ENCODE peak calls at places on chromosomes 6 and 20, in six cellular contexts. One of them, this sample, is unnamed.

GRCh38 chr6:163554663-163555062 is 140.1 kb downstream of the QKI start:
- DNase-seq in transverse colon: peak; percentile 51
- DNase-seq in adipocyte: peak; percentile 37
- DNase-seq in tibial nerve: peak; percentile 23
- DNase-seq in skeletal muscle cell: no peak
- DNase-seq in fibroblast of the aortic adventitia: peak; percentile 53
- DNase-seq in this sample: peak; percentile 64

GRCh38 chr6:156557269-156557885 is 219.8 kb upstream of the ARID1B start:
- DNase-seq in transverse colon: no peak
- DNase-seq in adipocyte: no peak
- DNase-seq in tibial nerve: no peak
- DNase-seq in skeletal muscle cell: no peak
- DNase-seq in fibroblast of the aortic adventitia: peak; percentile 21
- DNase-seq in this sample: peak; percentile 23

GRCh38 chr20:13220194-13220856 is 749 bp upstream of the ISM1 start:
- DNase-seq in transverse colon: peak; percentile 34
- DNase-seq in adipocyte: peak; percentile 48
- DNase-seq in tibial nerve: peak; percentile 58
- DNase-seq in skeletal muscle cell: no peak
- DNase-seq in fibroblast of the aortic adventitia: peak; percentile 6
- DNase-seq in this sample: peak; percentile 20

GRCh38 chr6:16630035-16630643 is 131.1 kb downstream of the ATXN1 start:
- DNase-seq in transverse colon: no peak
- DNase-seq in adipocyte: no peak
- DNase-seq in tibial nerve: no peak
- DNase-seq in skeletal muscle cell: no peak
- DNase-seq in fibroblast of the aortic adventitia: no peak
- DNase-seq in this sample: no peak

GRCh38 chr20:20498081-20498861 is 130.4 kb downstream of the INSM1 start:
- DNase-seq in transverse colon: no peak
- DNase-seq in adipocyte: no peak
- DNase-seq in tibial nerve: no peak
- DNase-seq in skeletal muscle cell: no peak
- DNase-seq in fibroblast of the aortic adventitia: peak; percentile 15
- DNase-seq in this sample: no peak

GRCh38 chr20:16781496-16781895 is 33.3 kb downstream of the OTOR start:
- DNase-seq in transverse colon: no peak
- DNase-seq in adipocyte: no peak
- DNase-seq in tibial nerve: no peak
- DNase-seq in skeletal muscle cell: no peak
- DNase-seq in fibroblast of the aortic adventitia: no peak
- DNase-seq in this sample: no peak

GRCh38 chr6:158686791-158687381 is 37.0 kb downstream of the SYTL3 start:
- DNase-seq in transverse colon: peak; percentile 13
- DNase-seq in adipocyte: no peak
- DNase-seq in tibial nerve: no peak
- DNase-seq in skeletal muscle cell: no peak
- DNase-seq in fibroblast of the aortic adventitia: no peak
- DNase-seq in this sample: no peak

GRCh38 chr6:53065266-53066058 is at the start of gene FBXO9:
- DNase-seq in transverse colon: peak; percentile 70
- DNase-seq in adipocyte: peak; percentile 83
- DNase-seq in tibial nerve: no peak
- DNase-seq in skeletal muscle cell: no peak
- DNase-seq in fibroblast of the aortic adventitia: no peak
- DNase-seq in this sample: peak; percentile 50

GRCh38 chr6:139161817-139162284 is 27.0 kb downstream of the HECA start:
- DNase-seq in transverse colon: no peak
- DNase-seq in adipocyte: no peak
- DNase-seq in tibial nerve: no peak
- DNase-seq in skeletal muscle cell: no peak
- DNase-seq in fibroblast of the aortic adventitia: no peak
- DNase-seq in this sample: no peak

GRCh38 chr20:62805711-62806382 is 1.2 kb downstream of the OGFR start:
- DNase-seq in transverse colon: no peak
- DNase-seq in adipocyte: peak; percentile 24
- DNase-seq in tibial nerve: no peak
- DNase-seq in skeletal muscle cell: no peak
- DNase-seq in fibroblast of the aortic adventitia: no peak
- DNase-seq in this sample: no peak

GRCh38 chr6:35640017-35640664 is 48.6 kb downstream of the FKBP5 start:
- DNase-seq in transverse colon: no peak
- DNase-seq in adipocyte: peak; percentile 42
- DNase-seq in tibial nerve: no peak
- DNase-seq in skeletal muscle cell: no peak
- DNase-seq in fibroblast of the aortic adventitia: no peak
- DNase-seq in this sample: no peak

GRCh38 chr20:32485126-32485769 is 99.9 kb downstream of the NOL4L start:
- DNase-seq in transverse colon: peak; percentile 87
- DNase-seq in adipocyte: peak; percentile 94
- DNase-seq in tibial nerve: peak; percentile 69
- DNase-seq in skeletal muscle cell: no peak
- DNase-seq in fibroblast of the aortic adventitia: peak; percentile 87
- DNase-seq in this sample: peak; percentile 91
- H3K4me3 ChIP-seq in transverse colon: peak overlapping the region; percentile 93
- H3K4me3 ChIP-seq in adipocyte: peak overlapping the region; percentile 81
- H3K4me3 ChIP-seq in tibial nerve: peak overlapping the region; percentile 65
- H3K4me3 ChIP-seq in skeletal muscle cell: peak overlapping the region; percentile 68
- H3K4me3 ChIP-seq in fibroblast of the aortic adventitia: peak overlapping the region; percentile 72
- H3K4me3 ChIP-seq in this sample: peak overlapping the region; percentile 76

DNA sequence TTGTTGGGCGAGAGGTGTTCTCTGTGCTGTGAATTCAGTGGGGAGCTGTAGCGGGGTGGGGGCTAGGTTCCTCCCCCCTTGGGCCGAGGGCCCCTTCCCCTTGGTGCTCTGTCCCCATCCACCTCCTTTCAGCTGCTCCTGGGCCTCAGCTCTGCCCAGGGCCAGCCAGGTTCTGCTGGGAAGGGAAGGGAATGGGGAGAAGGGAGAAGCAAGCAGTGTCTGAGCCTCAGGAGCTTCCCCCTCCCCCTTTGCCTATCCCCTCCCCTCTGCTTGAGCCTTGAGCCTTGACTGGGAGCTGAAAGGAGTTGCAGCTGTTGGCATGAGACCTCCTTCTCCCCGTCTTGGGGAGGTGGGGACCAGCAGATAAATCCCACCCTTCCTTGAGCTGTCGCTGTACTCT is 576 bp upstream of the RRP36 start:
- DNase-seq in transverse colon: no peak
- DNase-seq in adipocyte: no peak
- DNase-seq in tibial nerve: no peak
- DNase-seq in skeletal muscle cell: no peak
- DNase-seq in fibroblast of the aortic adventitia: no peak
- DNase-seq in this sample: peak; percentile 34
- H3K4me3 ChIP-seq in transverse colon: peak overlapping the region; percentile 97
- H3K4me3 ChIP-seq in adipocyte: peak overlapping the region; percentile 100
- H3K4me3 ChIP-seq in tibial nerve: peak overlapping the region; percentile 93
- H3K4me3 ChIP-seq in skeletal muscle cell: peak overlapping the region; percentile 98
- H3K4me3 ChIP-seq in fibroblast of the aortic adventitia: peak overlapping the region; percentile 98
- H3K4me3 ChIP-seq in this sample: peak overlapping the region; percentile 67

DNA sequence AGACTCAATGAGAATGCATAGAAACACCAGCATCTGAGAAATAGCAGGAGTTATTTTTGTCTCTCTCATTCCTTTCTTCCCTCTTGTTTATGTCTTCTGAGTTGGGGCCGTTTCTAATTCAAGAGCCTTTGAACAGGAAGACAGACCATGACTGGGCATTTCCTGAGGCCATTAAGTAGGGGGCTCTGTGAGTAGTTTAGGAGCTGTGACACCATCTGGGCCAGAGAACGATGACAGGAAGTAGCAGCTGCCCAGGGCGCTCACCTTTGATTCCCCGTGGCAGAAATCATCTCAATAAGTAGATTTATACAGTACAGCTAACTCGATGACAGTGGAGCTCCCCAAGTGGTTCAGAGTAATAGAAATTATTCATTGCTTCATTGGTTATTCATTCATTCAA is 298.4 kb upstream of the PLN start:
- DNase-seq in transverse colon: no peak
- DNase-seq in adipocyte: no peak
- DNase-seq in tibial nerve: no peak
- DNase-seq in skeletal muscle cell: no peak
- DNase-seq in fibroblast of the aortic adventitia: no peak
- DNase-seq in this sample: no peak
- H3K4me3 ChIP-seq in transverse colon: no peak overlapping the region
- H3K4me3 ChIP-seq in adipocyte: no peak overlapping the region
- H3K4me3 ChIP-seq in tibial nerve: no peak overlapping the region
- H3K4me3 ChIP-seq in skeletal muscle cell: no peak overlapping the region
- H3K4me3 ChIP-seq in fibroblast of the aortic adventitia: no peak overlapping the region
- H3K4me3 ChIP-seq in this sample: no peak overlapping the region

DNA sequence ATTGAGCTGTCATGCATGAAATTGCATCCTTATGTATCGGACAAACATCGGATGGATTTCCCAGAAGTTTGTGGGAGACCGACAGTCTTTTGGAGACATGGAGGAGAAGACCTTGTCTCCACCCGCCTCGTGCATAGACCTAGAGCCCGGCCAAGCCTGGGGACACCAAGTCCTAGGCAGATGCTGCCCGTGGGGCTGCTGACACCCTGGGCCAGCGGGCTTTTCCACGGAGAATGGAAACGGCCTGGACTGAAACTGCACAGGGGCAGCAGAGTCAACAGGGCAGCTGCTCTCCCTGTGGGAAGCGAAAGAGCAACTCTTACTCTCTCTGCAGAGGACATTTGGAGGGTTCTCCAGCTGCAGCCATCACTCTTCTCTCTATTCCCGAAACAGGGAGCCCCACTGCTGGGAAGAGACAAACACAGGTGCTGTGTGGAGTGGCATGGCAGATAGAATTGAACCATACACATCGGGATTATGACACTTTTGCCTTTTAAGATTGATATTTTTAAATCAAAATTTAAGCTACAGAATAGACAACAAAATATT is 401.2 kb downstream of the THBS2 start:
- DNase-seq in transverse colon: no peak
- DNase-seq in adipocyte: peak; percentile 51
- DNase-seq in tibial nerve: no peak
- DNase-seq in skeletal muscle cell: no peak
- DNase-seq in fibroblast of the aortic adventitia: no peak
- DNase-seq in this sample: no peak
- H3K4me3 ChIP-seq in transverse colon: no peak overlapping the region
- H3K4me3 ChIP-seq in adipocyte: peak overlapping the region; percentile 82
- H3K4me3 ChIP-seq in tibial nerve: no peak overlapping the region
- H3K4me3 ChIP-seq in skeletal muscle cell: peak overlapping the region; percentile 43
- H3K4me3 ChIP-seq in fibroblast of the aortic adventitia: no peak overlapping the region
- H3K4me3 ChIP-seq in this sample: peak overlapping the region; percentile 31

GRCh38 chr6:129765008-129765407 is 55.0 kb upstream of the ARHGAP18 start:
- DNase-seq in transverse colon: no peak
- DNase-seq in adipocyte: no peak
- DNase-seq in tibial nerve: no peak
- DNase-seq in skeletal muscle cell: no peak
- DNase-seq in fibroblast of the aortic adventitia: no peak
- DNase-seq in this sample: no peak

GRCh38 chr6:129767776-129768490 is 58.0 kb upstream of the ARHGAP18 start:
- DNase-seq in transverse colon: no peak
- DNase-seq in adipocyte: no peak
- DNase-seq in tibial nerve: no peak
- DNase-seq in skeletal muscle cell: no peak
- DNase-seq in fibroblast of the aortic adventitia: no peak
- DNase-seq in this sample: no peak

GRCh38 chr6:129766959-129767728 is 57.2 kb upstream of the ARHGAP18 start:
- DNase-seq in transverse colon: peak; percentile 17
- DNase-seq in adipocyte: peak; percentile 63
- DNase-seq in tibial nerve: no peak
- DNase-seq in skeletal muscle cell: no peak
- DNase-seq in fibroblast of the aortic adventitia: peak; percentile 58
- DNase-seq in this sample: peak; percentile 85
- H3K4me3 ChIP-seq in transverse colon: peak overlapping the region; percentile 4
- H3K4me3 ChIP-seq in adipocyte: peak overlapping the region; percentile 87
- H3K4me3 ChIP-seq in tibial nerve: peak overlapping the region; percentile 5
- H3K4me3 ChIP-seq in skeletal muscle cell: peak overlapping the region; percentile 50
- H3K4me3 ChIP-seq in fibroblast of the aortic adventitia: peak overlapping the region; percentile 70
- H3K4me3 ChIP-seq in this sample: peak overlapping the region; percentile 58

This sample was measured in choroid plexus epithelial cell.